ENCODE peak calls at places on chromosomes 4 and X, in eight cellular contexts. A is heart right ventricle, C is psoas muscle, U is lower lobe of right lung, F is AG09309, S is mucosa of descending colon, K is IMR-90, J is cardiac muscle cell. D is an unnamed sample.

GRCh38 chr4:183256756-183257385 is 63.2 kb downstream of the CLDN22 start:
- DNase-seq in A (peak), C (peak), U (peak), F (no peak), S (no peak), K (peak), J (peak), D (no peak)

GRCh38 chr4:52038109-52038912 is at the start of gene SGCB:
- DNase-seq in A (peak), C (peak), U (peak), F (no peak), S (peak), K (peak), J (peak), D (no peak)

GRCh38 chr4:125956281-125956680 is 641.5 kb downstream of the FAT4 start:
- DNase-seq in A (no peak), C (no peak), U (no peak), F (no peak), S (no peak), K (no peak), J (no peak), D (no peak)

GRCh38 chrX:101357166-101357795 is 8.7 kb upstream of the TIMM8A start:
- DNase-seq in A (no peak), C (no peak), U (no peak), F (no peak), S (no peak), K (peak), J (peak), D (no peak)

GRCh38 chr4:1246111-1246881 is 2.6 kb downstream of the CTBP1 start:
- DNase-seq in A (no peak), C (peak), U (peak), F (no peak), S (peak), K (no peak), J (no peak), D (no peak)

GRCh38 chrX:86171366-86171765 is 23.1 kb downstream of the DACH2 start:
- DNase-seq in A (no peak), C (no peak), U (no peak), F (peak), S (no peak), K (peak), J (peak), D (peak)

GRCh38 chrX:112645774-112646173 is 34.0 kb downstream of the LHFPL1 start:
- DNase-seq in A (no peak), C (no peak), U (no peak), F (no peak), S (no peak), K (no peak), J (no peak), D (no peak)

GRCh38 chr4:182065255-182065654 is 177.9 kb upstream of the TENM3 start:
- DNase-seq in A (no peak), C (no peak), U (no peak), F (no peak), S (no peak), K (no peak), J (peak), D (no peak)

GRCh38 chr4:107937040-107937439 is 5.7 kb downstream of the CYP2U1 start:
- DNase-seq in A (no peak), C (no peak), U (no peak), F (no peak), S (no peak), K (no peak), J (no peak), D (no peak)

GRCh38 chr4:152032722-152033131 is 271.9 kb upstream of the GATB start:
- DNase-seq in A (no peak), C (no peak), U (no peak), F (peak), S (no peak), K (peak), J (peak), D (no peak)

GRCh38 chr4:152036626-152037025 is 275.8 kb upstream of the GATB start:
- DNase-seq in A (no peak), C (no peak), U (no peak), F (no peak), S (no peak), K (peak), J (no peak), D (no peak)

GRCh38 chr4:152029631-152030030 is 268.8 kb upstream of the GATB start:
- DNase-seq in A (no peak), C (no peak), U (no peak), F (no peak), S (no peak), K (no peak), J (no peak), D (no peak)

GRCh38 chr4:152037435-152037834 is 276.6 kb upstream of the GATB start:
- DNase-seq in A (no peak), C (no peak), U (no peak), F (no peak), S (no peak), K (no peak), J (no peak), D (no peak)

GRCh38 chr4:152033621-152034020 is 272.8 kb upstream of the GATB start:
- DNase-seq in A (no peak), C (no peak), U (no peak), F (no peak), S (no peak), K (peak), J (no peak), D (no peak)
- TF ChIP-seq CTCF in A (no peak), C (no peak), U (no peak), F (no peak), S (no peak), K (no peak), J (no peak), D (no peak)

DNA sequence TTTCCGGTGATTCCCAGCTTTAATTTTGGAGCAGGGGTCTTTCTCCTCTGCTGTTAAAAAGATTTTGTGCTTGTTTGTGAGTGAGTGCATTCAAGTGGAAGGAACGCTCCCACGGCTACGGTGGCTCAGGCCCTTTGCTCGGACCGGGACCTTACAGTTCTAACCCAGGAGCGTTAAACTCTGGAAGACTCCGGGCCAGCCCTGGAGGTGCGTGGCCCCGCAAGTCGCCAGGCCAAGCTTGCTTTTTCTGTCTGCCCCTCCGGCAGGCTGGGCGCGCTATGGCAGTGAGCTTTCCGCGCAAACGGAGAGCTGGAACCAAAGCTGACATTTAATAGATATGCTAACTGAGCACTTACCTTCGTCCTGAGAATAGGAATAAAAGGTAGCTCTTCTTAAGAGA is 18.3 kb upstream of the PITX2 start:
- DNase-seq in A (no peak), C (no peak), U (no peak), F (no peak), S (no peak), K (no peak), J (no peak), D (no peak)
- H3K4me3 ChIP-seq in A (no peak), C (no peak), U (no peak), F (no peak), S (no peak), K (no peak), J (no peak), D (no peak)

GRCh38 chr4:3766207-3766790 is at the start of gene ADRA2C:
- DNase-seq in A (peak), C (peak), U (no peak), F (no peak), S (no peak), K (no peak), J (peak), D (no peak)
- TF ChIP-seq CTCF in A (no peak), C (no peak), U (no peak), F (no peak), S (no peak), K (no peak), J (no peak), D (no peak)

GRCh38 chr4:76953956-76954355 is 4.4 kb downstream of the SEPTIN11 start:
- DNase-seq in A (no peak), C (no peak), U (no peak), F (no peak), S (no peak), K (no peak), J (no peak), D (no peak)
- H3K4me3 ChIP-seq in A (no peak), C (no peak), U (no peak), F (no peak), S (no peak), K (no peak), J (no peak), D (no peak)

DNA sequence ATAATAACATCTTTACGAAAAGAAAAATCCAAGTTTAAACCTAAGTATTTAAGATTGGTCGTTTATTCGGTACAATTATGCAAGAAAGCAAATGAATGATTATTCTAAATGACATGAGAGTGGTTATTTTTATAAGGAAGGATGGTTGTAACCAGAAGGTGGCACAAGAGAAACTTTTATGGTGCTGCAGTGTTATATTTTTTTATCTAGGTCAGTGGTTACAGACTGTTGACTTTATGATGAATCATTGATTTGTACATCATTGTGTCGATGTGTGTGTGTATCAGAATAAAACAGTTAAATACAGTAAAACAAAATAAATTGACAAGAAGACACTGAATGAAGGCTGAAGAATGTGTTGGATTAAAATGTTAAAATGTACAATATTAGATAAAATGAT is 9.8 kb downstream of the DCAF8L2 start:
- DNase-seq in A (no peak), C (no peak), U (no peak), F (no peak), S (no peak), K (peak), J (peak), D (no peak)
- TF ChIP-seq CTCF in A (no peak), C (no peak), U (no peak), F (no peak), S (no peak), K (peak), J (peak), D (no peak)

GRCh38 chrX:38277136-38277535 is 50.2 kb downstream of the RPGR start:
- DNase-seq in A (no peak), C (no peak), U (no peak), F (no peak), S (no peak), K (peak), J (no peak), D (no peak)
- H3K4me3 ChIP-seq in A (no peak), C (no peak), U (no peak), F (no peak), S (no peak), K (no peak), J (no peak), D (no peak)

DNA sequence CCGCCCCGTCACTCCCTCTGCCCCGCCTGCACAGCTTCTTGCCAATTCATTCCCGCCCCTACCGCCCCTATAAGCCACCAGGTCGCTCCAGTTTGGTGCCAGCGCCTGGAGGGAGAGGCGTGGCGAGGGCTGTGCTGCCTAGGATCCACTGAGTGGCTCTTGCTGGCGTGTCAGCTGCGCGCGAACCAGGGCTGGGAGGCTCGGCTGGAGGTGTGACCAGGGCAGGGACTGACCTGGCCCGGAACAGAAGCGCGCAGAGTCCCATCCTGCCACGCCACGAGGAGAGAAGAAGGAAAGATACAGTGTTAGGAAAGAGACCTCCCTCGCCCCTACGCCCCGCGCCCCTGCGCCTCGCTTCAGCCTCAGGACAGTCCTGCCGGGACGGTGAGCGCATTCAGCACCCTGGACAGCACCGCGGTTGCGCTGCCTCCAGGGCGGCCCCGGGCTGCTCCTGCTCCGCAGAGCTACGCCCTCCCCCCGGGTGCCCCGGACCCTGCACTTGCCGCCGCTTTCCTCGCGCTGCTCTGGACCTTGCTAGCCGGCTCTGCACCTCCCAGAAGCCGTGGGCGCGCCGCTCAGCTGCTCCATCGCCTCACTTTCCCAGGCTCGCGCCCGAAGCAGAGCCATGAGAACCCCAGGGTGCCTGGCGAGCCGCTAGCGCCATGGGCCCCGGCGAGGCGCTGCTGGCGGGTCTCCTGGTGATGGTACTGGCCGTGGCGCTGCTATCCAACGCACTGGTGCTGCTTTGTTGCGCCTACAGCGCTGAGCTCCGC is at the start of gene GPR78:
- DNase-seq in A (peak), C (peak), U (peak), F (no peak), S (peak), K (peak), J (peak), D (no peak)
- TF ChIP-seq CTCF in A (no peak), C (no peak), U (no peak), F (no peak), S (no peak), K (no peak), J (no peak), D (no peak)

D was measured in astrocyte of the cerebellum.